ENCODE peak calls at places on chromosomes 16 and 17, in nine cellular contexts. B, Y, K, T, U, V, W, A and I are unnamed samples.

GRCh38 chr16:28538733-28539596 is at the start of gene NUPR1:
- DNase-seq in Y (peak), K (peak), U (no peak), V (peak), T (peak), B (no peak), W (peak), A (no peak), I (no peak)

GRCh38 chr17:42378597-42379594 is 9.3 kb downstream of the STAT3 start:
- DNase-seq in W (no peak), Y (no peak), U (no peak), B (no peak), A (no peak), K (no peak), V (peak), T (no peak), I (no peak)

GRCh38 chr17:79946352-79947231 is 89.1 kb downstream of the TBC1D16 start:
- DNase-seq in K (no peak), V (peak), Y (no peak), U (peak), A (peak), T (no peak), W (peak), B (no peak), I (no peak)

GRCh38 chr16:66719246-66719645 is 22.7 kb upstream of the CMTM4 start:
- DNase-seq in U (no peak), V (no peak), W (no peak), A (no peak), Y (no peak), T (no peak), K (no peak), B (no peak), I (no peak)

GRCh38 chr17:47717845-47718621 is 15.0 kb upstream of the TBX21 start:
- DNase-seq in V (no peak), U (no peak), T (no peak), Y (no peak), K (no peak), A (no peak), W (no peak), B (no peak), I (no peak)

GRCh38 chr17:9116311-9116820 is 95.1 kb downstream of the NTN1 start:
- DNase-seq in U (no peak), B (no peak), K (no peak), A (no peak), T (no peak), Y (no peak), W (no peak), V (no peak), I (no peak)

GRCh38 chr17:7951143-7951792 is 19.3 kb downstream of the CNTROB start:
- DNase-seq in U (no peak), Y (no peak), A (peak), W (no peak), B (no peak), T (no peak), K (no peak), V (no peak), I (no peak)

GRCh38 chr17:44004761-44005526 is 522 bp downstream of the NAGS start:
- DNase-seq in Y (no peak), U (no peak), K (peak), W (no peak), A (no peak), B (no peak), T (no peak), V (peak), I (peak)

GRCh38 chr17:142876-143784 is 5.8 kb downstream of the SCGB1C2 start:
- DNase-seq in U (no peak), A (no peak), W (peak), T (peak), K (peak), B (no peak), V (peak), Y (no peak), I (no peak)

GRCh38 chr17:55314784-55315491 is 50.2 kb downstream of the HLF start:
- DNase-seq in Y (no peak), T (no peak), U (no peak), W (no peak), V (no peak), K (no peak), B (no peak), A (no peak), I (no peak)

GRCh38 chr16:1734816-1735215 is 28.8 kb downstream of the MAPK8IP3 start:
- DNase-seq in U (no peak), B (no peak), Y (no peak), K (no peak), T (no peak), W (no peak), A (no peak), V (no peak), I (no peak)

GRCh38 chr17:48618366-48618896 is 3.3 kb upstream of the HOXB8 start:
- DNase-seq in K (peak), Y (peak), T (peak), A (peak), U (peak), V (peak), W (peak), B (peak), I (peak)

GRCh38 chr16:4947722-4948503 is 10.2 kb upstream of the SEC14L5 start:
- DNase-seq in U (no peak), A (no peak), Y (no peak), V (no peak), T (no peak), B (no peak), W (no peak), K (no peak), I (no peak)

DNA sequence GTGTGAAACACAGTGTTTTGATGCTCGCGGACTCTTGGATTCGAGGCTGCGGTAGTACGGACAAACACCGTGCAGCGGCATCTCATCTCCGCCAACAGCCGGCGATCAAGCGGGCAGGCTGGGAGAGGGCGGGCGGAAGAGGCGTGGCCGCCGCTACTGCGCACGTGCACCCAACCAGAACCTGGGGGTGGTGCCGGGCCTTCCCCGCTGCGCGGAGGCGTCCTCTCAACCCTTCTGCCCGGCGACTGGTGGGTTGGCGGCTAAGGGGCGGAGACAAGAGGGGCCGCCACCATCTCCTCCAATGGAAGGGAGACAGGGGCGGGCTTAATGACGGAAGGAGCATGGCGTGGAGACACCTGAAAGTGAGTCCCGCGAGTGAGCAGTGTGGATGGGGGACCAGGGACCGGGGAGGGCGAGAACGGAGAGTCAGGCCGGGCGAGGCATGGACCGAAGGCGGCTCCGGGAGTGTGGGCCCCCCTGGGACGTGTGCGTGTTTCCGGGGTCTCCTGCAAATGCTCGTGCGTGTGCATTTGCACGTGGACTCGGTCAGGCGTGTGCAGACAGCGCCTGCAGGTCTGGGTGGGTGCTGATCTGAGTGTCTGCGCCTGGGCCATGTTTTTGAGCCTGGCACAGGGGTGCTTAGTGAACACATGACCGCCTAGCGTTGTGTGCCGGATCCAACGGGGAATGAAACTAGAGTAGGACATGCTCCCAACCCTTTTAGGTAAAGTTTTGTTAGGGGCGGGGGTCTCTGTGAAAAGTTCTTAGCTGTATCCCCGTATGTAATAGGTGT is at the start of gene DHODH:
- DNase-seq in V (peak), K (peak), U (peak), A (peak), T (peak), W (peak), Y (peak), B (peak), I (peak)
- TF ChIP-seq POLR2A in V (no peak), K (peak), U (peak), A (peak), T (no peak), W (peak), Y (peak), B (peak), I (peak)

DNA sequence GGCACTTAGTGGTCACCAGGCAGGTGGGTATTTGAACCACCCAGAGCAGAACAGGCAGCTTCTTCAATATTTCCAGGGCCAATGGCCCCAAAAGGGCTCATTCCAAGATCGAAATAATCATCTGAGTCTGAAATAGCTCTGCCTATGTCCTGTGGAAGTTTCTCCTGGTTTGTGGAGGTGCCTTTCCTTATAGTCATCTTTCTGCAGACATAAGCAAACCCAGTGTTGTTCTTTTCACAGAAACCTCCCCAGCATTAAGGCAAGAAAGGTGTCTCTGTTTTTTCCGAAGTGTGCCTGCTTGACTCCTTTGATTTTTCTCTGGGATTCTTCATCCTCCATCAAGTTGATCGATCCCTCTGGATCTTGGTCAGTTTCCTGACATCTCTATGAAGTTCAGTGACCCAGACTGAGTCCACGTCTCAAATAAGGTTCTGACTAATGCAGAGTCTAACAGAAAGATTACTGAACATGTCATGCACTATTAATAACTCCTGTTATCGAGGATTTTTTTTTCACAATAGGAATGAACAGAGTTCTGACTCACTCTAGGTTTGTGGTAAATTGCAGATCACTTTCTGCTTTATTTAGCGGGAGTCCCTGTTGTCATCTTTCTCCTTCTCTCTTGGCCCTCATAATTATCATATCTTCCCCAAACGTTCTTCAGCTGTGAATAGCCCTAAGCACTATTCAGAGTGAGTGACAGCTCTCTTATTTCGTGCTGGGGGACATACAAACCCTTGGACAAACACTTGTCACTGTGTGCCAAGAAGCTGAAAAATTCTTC is 1.5 kb downstream of the LRRC3C start:
- DNase-seq in K (no peak), T (no peak), W (no peak), Y (no peak), U (no peak), V (no peak), A (no peak), B (peak), I (peak)
- TF ChIP-seq POLR2A in K (no peak), T (no peak), W (no peak), Y (no peak), U (no peak), V (no peak), A (no peak), B (no peak), I (no peak)

GRCh38 chr17:81245024-81245664 is 6.0 kb downstream of the NDUFAF8 start:
- DNase-seq in B (no peak), Y (no peak), V (no peak), T (no peak), A (peak), U (peak), K (no peak), W (no peak), I (no peak)
- TF ChIP-seq POLR2A in B (no peak), Y (no peak), V (no peak), T (no peak), A (no peak), U (peak), K (no peak), W (no peak), I (no peak)

GRCh38 chr16:48011466-48011865 is 144.3 kb downstream of the ABCC12 start:
- DNase-seq in Y (no peak), W (no peak), K (no peak), T (no peak), U (no peak), V (peak), A (no peak), B (no peak), I (no peak)

GRCh38 chr16:48013476-48013875 is 142.3 kb downstream of the ABCC12 start:
- DNase-seq in U (no peak), T (no peak), Y (no peak), A (no peak), W (no peak), K (no peak), B (no peak), V (no peak), I (no peak)

GRCh38 chr16:48011888-48012658 is 143.7 kb downstream of the ABCC12 start:
- DNase-seq in A (no peak), U (no peak), V (no peak), B (no peak), T (no peak), K (no peak), Y (no peak), W (no peak), I (no peak)

DNA sequence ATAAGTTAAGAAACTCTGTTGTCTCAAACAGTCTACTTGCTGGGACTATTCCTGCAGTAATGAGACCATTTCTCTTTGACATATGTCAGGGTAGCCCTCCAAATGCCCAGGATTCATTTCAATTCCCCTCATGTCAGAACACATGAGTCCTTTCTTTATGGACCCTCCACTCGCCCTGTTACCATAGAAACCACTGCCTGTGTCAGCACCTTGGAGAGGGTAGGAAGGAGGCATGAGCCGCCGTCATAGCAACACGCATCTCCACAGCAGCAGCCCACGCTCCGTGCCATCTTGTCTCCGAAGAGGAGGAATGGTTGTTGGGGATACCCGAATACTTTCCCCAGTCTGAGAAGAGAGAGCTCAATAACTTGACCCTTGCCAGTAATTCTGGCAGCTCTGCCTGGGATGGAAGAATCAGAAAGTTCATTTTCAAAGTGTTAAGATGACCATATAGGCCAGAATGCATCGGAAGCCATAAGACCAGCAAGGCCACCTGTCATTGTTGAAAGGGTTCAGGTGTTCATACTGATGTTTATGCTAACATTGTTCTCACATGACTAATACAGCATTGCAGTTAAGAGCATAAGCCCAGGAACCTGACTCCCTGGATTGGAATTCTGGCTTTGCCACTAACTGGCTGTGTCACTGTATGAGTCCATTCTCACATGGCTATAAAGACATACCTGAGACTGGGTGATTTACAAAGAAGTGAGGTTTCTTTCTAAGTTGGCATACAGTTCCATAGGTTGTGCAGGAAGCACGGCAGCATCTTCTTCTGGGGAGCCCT is 141.3 kb downstream of the ABCC12 start:
- DNase-seq in T (no peak), V (no peak), W (no peak), U (no peak), Y (no peak), K (no peak), A (no peak), B (peak), I (no peak)
- TF ChIP-seq POLR2A in T (no peak), V (no peak), W (no peak), U (no peak), Y (no peak), K (no peak), A (no peak), B (no peak), I (no peak)